ENCODE peak calls at places on chromosomes 4 and X, in seven cellular contexts. R, P, J, O, H, L and I are unnamed samples.

GRCh38 chrX:51837926-51838325 is 55.5 kb upstream of the MAGED1 start:
- DNase-seq in R (no peak), P (peak; percentile 41), J (peak; percentile 78), O (peak; percentile 24), H (no peak), L (peak; percentile 50), I (peak; percentile 22)

GRCh38 chr4:16082424-16083216 is 1.2 kb downstream of the PROM1 start:
- DNase-seq in R (no peak), P (no peak), J (no peak), O (peak; percentile 69), H (peak; percentile 90), L (peak; percentile 25), I (peak; percentile 67)

GRCh38 chr4:182255421-182256190 is 12.4 kb downstream of the TENM3 start:
- DNase-seq in R (no peak), P (no peak), J (no peak), O (no peak), H (no peak), L (no peak), I (no peak)

GRCh38 chrX:115449742-115450141 is 111.2 kb upstream of the PLS3 start:
- DNase-seq in R (no peak), P (peak; percentile 68), J (peak; percentile 38), O (no peak), H (no peak), L (no peak), I (no peak)

GRCh38 chrX:123184858-123185251 is 777 bp downstream of the GRIA3 start:
- DNase-seq in R (no peak), P (peak; percentile 17), J (peak; percentile 32), O (peak; percentile 14), H (peak; percentile 38), L (peak; percentile 69), I (no peak)

GRCh38 chrX:154373340-154374306 is 811 bp downstream of the FLNA start:
- DNase-seq in R (no peak), P (peak; percentile 69), J (peak; percentile 85), O (peak; percentile 56), H (peak; percentile 93), L (peak; percentile 76), I (peak; percentile 51)

GRCh38 chr4:83810428-83810827 is 274.5 kb downstream of the GPAT3 start:
- DNase-seq in R (no peak), P (no peak), J (no peak), O (no peak), H (no peak), L (peak; percentile 67), I (no peak)

GRCh38 chrX:125322431-125322830 is 2.8 kb downstream of the TEX13C start:
- DNase-seq in R (no peak), P (no peak), J (no peak), O (no peak), H (no peak), L (no peak), I (no peak)

GRCh38 chr4:182215171-182215570 is 28.0 kb upstream of the TENM3 start:
- DNase-seq in R (no peak), P (no peak), J (no peak), O (no peak), H (no peak), L (peak; percentile 20), I (no peak)

GRCh38 chr4:112348488-112349158 is 51.5 kb downstream of the ALPK1 start:
- DNase-seq in R (no peak), P (no peak), J (peak; percentile 92), O (peak; percentile 54), H (peak; percentile 85), L (peak; percentile 87), I (peak; percentile 95)

GRCh38 chr4:153223418-153223792 is 19.2 kb downstream of the TRIM2 start:
- DNase-seq in R (no peak), P (no peak), J (no peak), O (no peak), H (no peak), L (peak; percentile 47), I (peak; percentile 67)

GRCh38 chr4:159564615-159565014 is 461.7 kb downstream of the RAPGEF2 start:
- DNase-seq in R (no peak), P (no peak), J (no peak), O (no peak), H (no peak), L (no peak), I (no peak)

GRCh38 chr4:101211146-101211553 is 136.2 kb downstream of the PPP3CA start:
- DNase-seq in R (no peak), P (no peak), J (peak; percentile 46), O (no peak), H (no peak), L (peak; percentile 12), I (no peak)

GRCh38 chr4:72313121-72313520 is 255.9 kb downstream of the ADAMTS3 start:
- DNase-seq in R (no peak), P (no peak), J (no peak), O (no peak), H (no peak), L (peak; percentile 29), I (no peak)

GRCh38 chrX:109732319-109732779 is 708 bp downstream of the ACSL4 start:
- DNase-seq in R (peak; percentile 3), P (no peak), J (peak; percentile 66), O (peak; percentile 31), H (peak; percentile 27), L (peak; percentile 61), I (peak; percentile 29)

GRCh38 chrX:39752820-39753219 is 344.9 kb downstream of the BCOR start:
- DNase-seq in R (no peak), P (no peak), J (peak; percentile 24), O (no peak), H (no peak), L (no peak), I (peak; percentile 75)

GRCh38 chr4:47383829-47384427 is 79.6 kb downstream of the COMMD8 start:
- DNase-seq in R (no peak), P (no peak), J (peak; percentile 66), O (peak; percentile 25), H (no peak), L (peak; percentile 66), I (peak; percentile 48)

GRCh38 chrX:107743995-107744394 is 31.6 kb downstream of the TSC22D3 start:
- DNase-seq in R (no peak), P (no peak), J (no peak), O (no peak), H (no peak), L (no peak), I (no peak)

GRCh38 chr4:159764343-159764952 is 661.6 kb downstream of the RAPGEF2 start:
- DNase-seq in R (no peak), P (no peak), J (peak; percentile 82), O (peak; percentile 62), H (no peak), L (peak; percentile 40), I (peak; percentile 59)

GRCh38 chrX:153861733-153862300 is 24.2 kb downstream of the L1CAM start:
- DNase-seq in R (no peak), P (no peak), J (no peak), O (no peak), H (no peak), L (no peak), I (no peak)

GRCh38 chr4:142697303-142697702 is 148.8 kb downstream of the INPP4B start:
- DNase-seq in R (no peak), P (no peak), J (peak; percentile 83), O (no peak), H (no peak), L (no peak), I (no peak)

GRCh38 chr4:122705035-122705434 is 27.5 kb upstream of the BBS12 start:
- DNase-seq in R (no peak), P (no peak), J (no peak), O (no peak), H (no peak), L (no peak), I (no peak)

GRCh38 chr4:117137143-117137542 is 51.8 kb upstream of the TRAM1L1 start:
- DNase-seq in R (no peak), P (no peak), J (no peak), O (no peak), H (no peak), L (peak; percentile 81), I (no peak)

GRCh38 chrX:119156241-119156640 is 28.6 kb upstream of the KIAA1210 start:
- DNase-seq in R (no peak), P (no peak), J (no peak), O (no peak), H (no peak), L (peak; percentile 36), I (no peak)

GRCh38 chrX:40097101-40097491 is 662 bp downstream of the BCOR start:
- DNase-seq in R (no peak), P (no peak), J (peak; percentile 73), O (peak; percentile 48), H (no peak), L (peak; percentile 53), I (peak; percentile 57)

GRCh38 chr4:128225148-128225547 is 62.5 kb downstream of the PGRMC2 start:
- DNase-seq in R (no peak), P (no peak), J (peak; percentile 27), O (no peak), H (no peak), L (peak; percentile 57), I (no peak)

GRCh38 chr4:183823394-183823793 is 81.7 kb upstream of the STOX2 start:
- DNase-seq in R (no peak), P (no peak), J (no peak), O (no peak), H (no peak), L (peak; percentile 52), I (no peak)

GRCh38 chrX:39396358-39396995 is 595.2 kb downstream of the MID1IP1 start:
- DNase-seq in R (no peak), P (no peak), J (peak; percentile 89), O (no peak), H (no peak), L (no peak), I (peak; percentile 88)

GRCh38 chrX:46268429-46268828 is 276.8 kb downstream of the ZNF674 start:
- DNase-seq in R (no peak), P (no peak), J (no peak), O (no peak), H (no peak), L (peak; percentile 48), I (no peak)

GRCh38 chrX:116526010-116526409 is 63.2 kb upstream of the CT83 start:
- DNase-seq in R (no peak), P (no peak), J (no peak), O (no peak), H (no peak), L (no peak), I (no peak)